ENCODE peak calls at places on chromosomes 13 and 19, in four cellular contexts. U, P, Q and L are unnamed samples.

GRCh38 chr19:9786342-9786741 is 17.8 kb upstream of the ZNF846 start:
- DNase-seq in P (no peak), U (no peak), Q (no peak), L (no peak)

GRCh38 chr13:74135306-74136088 is 1.3 kb upstream of the KLF12 start:
- DNase-seq in U (peak), P (peak), Q (peak), L (peak)

GRCh38 chr13:49214917-49215376 is 5.2 kb upstream of the MLNR start:
- DNase-seq in P (peak), U (no peak), Q (no peak), L (no peak)

GRCh38 chr19:5281588-5281987 is 59.0 kb downstream of the PTPRS start:
- DNase-seq in Q (peak), P (peak), U (no peak), L (no peak)

GRCh38 chr13:112981361-112981905 is 12.4 kb downstream of the MCF2L start:
- DNase-seq in U (peak), P (no peak), Q (no peak), L (no peak)

GRCh38 chr19:907183-907853 is 5.7 kb downstream of the R3HDM4 start:
- DNase-seq in P (no peak), U (no peak), Q (peak), L (no peak)

GRCh38 chr19:14732510-14732909 is 42.7 kb downstream of the ZNF333 start:
- DNase-seq in Q (no peak), U (no peak), P (no peak), L (no peak)

GRCh38 chr19:18049390-18049789 is 37.3 kb downstream of the IL12RB1 start:
- DNase-seq in P (peak), U (peak), Q (peak), L (peak)

GRCh38 chr19:38506723-38507550 is 73.4 kb downstream of the RYR1 start:
- DNase-seq in P (peak), Q (peak), U (peak), L (peak)

GRCh38 chr13:107441279-107441678 is 774.1 kb downstream of the LIG4 start:
- DNase-seq in P (no peak), U (no peak), Q (no peak), L (no peak)

GRCh38 chr19:16509141-16510061 is 13.2 kb downstream of the C19orf44 start:
- DNase-seq in Q (no peak), P (no peak), U (no peak), L (peak)

GRCh38 chr13:70128098-70128497 is 19.8 kb upstream of the KLHL1 start:
- DNase-seq in U (no peak), Q (no peak), P (no peak), L (no peak)

GRCh38 chr13:71867101-71867814 is at the start of gene DACH1:
- DNase-seq in P (peak), U (peak), Q (peak), L (peak)

GRCh38 chr13:21528616-21529015 is 69.5 kb upstream of the ZDHHC20 start:
- DNase-seq in P (no peak), Q (no peak), U (no peak), L (no peak)

GRCh38 chr13:77749481-77749880 is 52.0 kb downstream of the SLAIN1 start:
- DNase-seq in Q (no peak), P (no peak), U (no peak), L (no peak)

GRCh38 chr13:23445794-23446193 is 12.3 kb upstream of the SACS start:
- DNase-seq in Q (no peak), U (no peak), P (no peak), L (no peak)

GRCh38 chr13:79803939-79804487 is 323.1 kb downstream of the NDFIP2 start:
- DNase-seq in Q (no peak), P (no peak), U (no peak), L (no peak)

GRCh38 chr13:85632526-85633215 is 166.5 kb downstream of the SLITRK6 start:
- DNase-seq in P (no peak), Q (no peak), U (no peak), L (no peak)

GRCh38 chr13:20178156-20178555 is 14.6 kb downstream of the GJB2 start:
- DNase-seq in P (no peak), U (no peak), Q (no peak), L (no peak)

GRCh38 chr19:1672038-1672768 is 19.8 kb upstream of the TCF3 start:
- DNase-seq in U (no peak), Q (peak), P (peak), L (no peak)

GRCh38 chr19:532578-533484 is 1.3 kb downstream of the CDC34 start:
- DNase-seq in U (peak), Q (peak), P (peak), L (peak)

GRCh38 chr19:6060600-6061391 is 49.5 kb downstream of the RFX2 start:
- DNase-seq in P (no peak), Q (peak), U (no peak), L (peak)

GRCh38 chr13:105083986-105084385 is 1451.5 kb downstream of the EFNB2 start:
- DNase-seq in U (no peak), Q (no peak), P (no peak), L (no peak)

GRCh38 chr13:27339299-27339698 is 68.7 kb downstream of the RASL11A start:
- DNase-seq in U (no peak), P (peak), Q (no peak), L (no peak)

GRCh38 chr19:11659612-11660011 is 62.3 kb downstream of the ZNF627 start:
- DNase-seq in Q (no peak), P (no peak), U (no peak), L (no peak)

GRCh38 chr19:51689751-51690358 is 3.3 kb upstream of the SPACA6 start:
- DNase-seq in Q (peak), U (peak), P (peak), L (peak)

GRCh38 chr13:66171821-66172220 is 1058.3 kb downstream of the PCDH9 start:
- DNase-seq in P (no peak), Q (no peak), U (no peak), L (no peak)

GRCh38 chr13:46804391-46804815 is 7.4 kb upstream of the ESD start:
- DNase-seq in P (no peak), U (no peak), Q (no peak), L (no peak)

GRCh38 chr13:113078895-113079720 is 26.5 kb upstream of the F7 start:
- DNase-seq in Q (peak), U (peak), P (no peak), L (peak)

GRCh38 chr19:43524922-43525835 is 1.8 kb downstream of the ETHE1 start:
- DNase-seq in Q (peak), P (peak), U (no peak), L (no peak)

GRCh38 chr19:14062558-14062855 is 631 bp upstream of the PALM3 start:
- DNase-seq in P (no peak), U (no peak), Q (no peak), L (no peak)

GRCh38 chr13:42864952-42865634 is 83.7 kb downstream of the FAM216B start:
- DNase-seq in P (no peak), Q (no peak), U (no peak), L (no peak)

GRCh38 chr19:42281175-42282035 is 12.4 kb downstream of the CIC start:
- DNase-seq in U (peak), Q (peak), P (peak), L (peak)

GRCh38 chr13:73174521-73175010 is 115.8 kb downstream of the KLF5 start:
- DNase-seq in Q (no peak), U (no peak), P (no peak), L (no peak)

GRCh38 chr13:95153647-95154405 is 147.4 kb downstream of the ABCC4 start:
- DNase-seq in U (no peak), Q (no peak), P (no peak), L (no peak)

GRCh38 chr19:2507109-2507508 is 31.2 kb downstream of the GADD45B start:
- DNase-seq in Q (no peak), U (no peak), P (peak), L (no peak)

GRCh38 chr13:94390881-94391280 is 88.6 kb downstream of the DCT start:
- DNase-seq in U (no peak), Q (no peak), P (no peak), L (no peak)

GRCh38 chr19:45444318-45445041 is 20.8 kb upstream of the ERCC1 start:
- DNase-seq in Q (peak), U (peak), P (peak), L (peak)

GRCh38 chr19:45445139-45445538 is 21.4 kb upstream of the ERCC1 start:
- DNase-seq in U (no peak), Q (no peak), P (no peak), L (no peak)

GRCh38 chr19:45446944-45447343 is 20.9 kb upstream of the FOSB start:
- DNase-seq in U (no peak), Q (no peak), P (no peak), L (no peak)

GRCh38 chr19:45448425-45448756 is 19.4 kb upstream of the FOSB start:
- DNase-seq in Q (no peak), P (no peak), U (no peak), L (no peak)

DNA sequence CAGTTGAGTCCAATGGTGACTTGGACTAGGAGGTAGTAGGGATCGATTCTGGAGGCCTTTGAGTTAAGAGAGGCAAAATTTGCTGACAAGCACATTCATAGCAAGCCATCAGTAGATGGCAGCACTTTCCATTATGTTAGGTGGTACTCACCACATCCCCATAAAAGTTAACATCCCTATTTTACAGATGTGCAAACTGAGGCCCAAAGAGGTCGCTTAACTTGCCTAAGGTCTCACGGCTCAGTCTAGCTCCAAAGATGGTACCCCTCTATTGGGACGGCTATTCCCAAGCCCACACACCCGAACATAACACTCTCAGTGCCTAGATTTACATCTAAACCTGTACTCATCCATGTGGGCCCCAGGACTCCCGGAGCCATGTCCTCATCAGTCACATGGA is 21.5 kb upstream of the FOSB start:
- DNase-seq in U (no peak), Q (no peak), P (no peak), L (no peak)
- TF ChIP-seq CTCF in U (no peak), Q (peak), P (peak), L (peak)

GRCh38 chr13:109971006-109971744 is 184.8 kb upstream of the IRS2 start:
- DNase-seq in P (no peak), U (no peak), Q (no peak), L (no peak)
- H3K27ac ChIP-seq in P (no peak), U (no peak), Q (no peak), L (no peak)

GRCh38 chr19:12733369-12733896 is 1.1 kb downstream of the TRIR start:
- DNase-seq in Q (no peak), P (no peak), U (no peak), L (no peak)
- TF ChIP-seq CTCF in Q (no peak), P (no peak), U (no peak), L (no peak)

GRCh38 chr13:75327132-75327505 is 154.8 kb downstream of the TBC1D4 start:
- DNase-seq in U (no peak), P (no peak), Q (no peak), L (no peak)
- H3K27ac ChIP-seq in U (no peak), P (peak), Q (no peak), L (no peak)

GRCh38 chr13:102659168-102659713 is 35.6 kb downstream of the METTL21C start:
- DNase-seq in U (no peak), P (no peak), Q (no peak), L (no peak)

GRCh38 chr13:102654786-102655185 is 40.1 kb downstream of the METTL21C start:
- DNase-seq in Q (no peak), U (no peak), P (no peak), L (no peak)

GRCh38 chr13:102658678-102659077 is 36.2 kb downstream of the METTL21C start:
- DNase-seq in Q (no peak), P (no peak), U (no peak), L (no peak)

GRCh38 chr13:102651892-102652291 is 43.0 kb downstream of the METTL21C start:
- DNase-seq in P (no peak), Q (peak), U (no peak), L (no peak)

GRCh38 chr13:102657630-102658029 is 37.2 kb downstream of the METTL21C start:
- DNase-seq in P (no peak), U (no peak), Q (no peak), L (no peak)
- TF ChIP-seq CTCF in P (no peak), U (no peak), Q (peak), L (no peak)